ENCODE peak calls at places on chromosomes 12 and 14, in nine cellular contexts. D is CD8-positive, alpha-beta T cell; I is CD8-positive, alpha-beta memory T cell; A is keratinocyte; P is heart right ventricle; O is esophagus squamous epithelium; Y is upper lobe of right lung; B is effector memory CD4-positive, alpha-beta T cell; S is left lung. N is an unnamed sample. For H3K36me3, the result is how much of the 10 kb centered on the place peaks cover.

GRCh38 chr12:27922591-27923139 is 49.9 kb downstream of the PTHLH start:
- DNase-seq in D (no peak), I (no peak), A (peak), P (no peak), O (no peak), Y (no peak), B (no peak), S (no peak), N (no peak)

GRCh38 chr12:55937956-55938355 is 7.0 kb downstream of the DGKA start:
- DNase-seq in D (no peak), I (no peak), A (no peak), P (no peak), O (no peak), Y (no peak), B (no peak), S (no peak), N (peak)

GRCh38 chr14:64137657-64138290 is 156.4 kb downstream of the ESR2 start:
- DNase-seq in D (no peak), I (no peak), A (no peak), P (no peak), O (no peak), Y (no peak), B (no peak), S (no peak), N (peak)

GRCh38 chr14:92690171-92691011 is 58.0 kb downstream of the LGMN start:
- DNase-seq in D (no peak), I (no peak), A (no peak), P (no peak), O (no peak), Y (peak), B (no peak), S (no peak), N (no peak)

GRCh38 chr14:34593740-34594375 is 36.1 kb downstream of the SNX6 start:
- DNase-seq in D (no peak), I (no peak), A (no peak), P (no peak), O (no peak), Y (peak), B (no peak), S (no peak), N (no peak)

GRCh38 chr12:123764109-123764508 is 2.0 kb downstream of the DNAH10 start:
- DNase-seq in D (no peak), I (no peak), A (no peak), P (no peak), O (no peak), Y (no peak), B (no peak), S (no peak), N (no peak)

GRCh38 chr14:43041976-43042375 is 1435.3 kb downstream of the LRFN5 start:
- DNase-seq in D (no peak), I (no peak), A (no peak), P (no peak), O (no peak), Y (no peak), B (no peak), S (no peak), N (no peak)

GRCh38 chr14:72513994-72514659 is 379.8 kb downstream of the DPF3 start:
- DNase-seq in D (peak), I (no peak), A (no peak), P (no peak), O (no peak), Y (no peak), B (no peak), S (no peak), N (peak)

GRCh38 chr12:28032811-28033537 is 60.4 kb upstream of the PTHLH start:
- DNase-seq in D (no peak), I (no peak), A (peak), P (no peak), O (no peak), Y (no peak), B (no peak), S (no peak), N (no peak)

GRCh38 chr14:69034612-69035262 is 55.6 kb upstream of the ACTN1 start:
- DNase-seq in D (no peak), I (no peak), A (no peak), P (no peak), O (no peak), Y (no peak), B (no peak), S (no peak), N (peak)

GRCh38 chr12:85733441-85733840 is 102.8 kb downstream of the RASSF9 start:
- DNase-seq in D (no peak), I (no peak), A (no peak), P (no peak), O (no peak), Y (no peak), B (no peak), S (no peak), N (no peak)

GRCh38 chr12:19205120-19205519 is 75.6 kb downstream of the PLEKHA5 start:
- DNase-seq in D (no peak), I (no peak), A (no peak), P (no peak), O (no peak), Y (no peak), B (no peak), S (no peak), N (no peak)

GRCh38 chr12:65123435-65124063 is 2.4 kb upstream of the WIF1 start:
- DNase-seq in D (no peak), I (peak), A (no peak), P (no peak), O (no peak), Y (no peak), B (no peak), S (no peak), N (peak)

GRCh38 chr12:38921025-38921677 is 15.8 kb upstream of the CPNE8 start:
- DNase-seq in D (no peak), I (no peak), A (no peak), P (no peak), O (no peak), Y (no peak), B (no peak), S (no peak), N (peak)

GRCh38 chr14:49950275-49951250 is 57.7 kb downstream of the ARF6 start:
- DNase-seq in D (no peak), I (no peak), A (peak), P (no peak), O (no peak), Y (peak), B (no peak), S (no peak), N (no peak)

DNA sequence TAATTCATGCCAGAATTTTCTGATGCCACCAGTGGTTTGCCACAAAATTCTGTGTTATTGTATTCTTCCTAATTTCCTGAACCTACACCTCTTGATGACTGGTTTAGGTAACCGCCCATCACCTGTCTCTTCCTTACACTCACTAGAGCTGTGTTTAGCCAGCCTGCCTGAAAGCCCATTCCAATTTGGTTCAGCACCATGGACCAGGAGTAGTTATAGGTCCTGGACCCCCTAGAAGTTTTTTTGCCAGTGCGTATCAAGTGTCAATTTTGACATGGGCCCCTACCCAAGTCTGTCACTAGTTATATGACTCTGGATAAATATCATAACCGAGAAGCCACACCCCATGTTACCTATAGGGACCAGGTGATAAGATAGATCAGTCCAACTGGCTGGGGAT is 94.0 kb upstream of the NAP1L1 start:
- DNase-seq in D (no peak), I (no peak), A (no peak), P (no peak), O (no peak), Y (no peak), B (no peak), S (no peak), N (no peak)
- H3K36me3 ChIP-seq in D (under half), I (under half), A (under half), P (under half), O (under half), Y (under half), B (under half), S (under half), N (under half)

GRCh38 chr12:44476683-44477082 is 399.4 kb downstream of the NELL2 start:
- DNase-seq in D (no peak), I (no peak), A (no peak), P (no peak), O (no peak), Y (no peak), B (no peak), S (no peak), N (no peak)

DNA sequence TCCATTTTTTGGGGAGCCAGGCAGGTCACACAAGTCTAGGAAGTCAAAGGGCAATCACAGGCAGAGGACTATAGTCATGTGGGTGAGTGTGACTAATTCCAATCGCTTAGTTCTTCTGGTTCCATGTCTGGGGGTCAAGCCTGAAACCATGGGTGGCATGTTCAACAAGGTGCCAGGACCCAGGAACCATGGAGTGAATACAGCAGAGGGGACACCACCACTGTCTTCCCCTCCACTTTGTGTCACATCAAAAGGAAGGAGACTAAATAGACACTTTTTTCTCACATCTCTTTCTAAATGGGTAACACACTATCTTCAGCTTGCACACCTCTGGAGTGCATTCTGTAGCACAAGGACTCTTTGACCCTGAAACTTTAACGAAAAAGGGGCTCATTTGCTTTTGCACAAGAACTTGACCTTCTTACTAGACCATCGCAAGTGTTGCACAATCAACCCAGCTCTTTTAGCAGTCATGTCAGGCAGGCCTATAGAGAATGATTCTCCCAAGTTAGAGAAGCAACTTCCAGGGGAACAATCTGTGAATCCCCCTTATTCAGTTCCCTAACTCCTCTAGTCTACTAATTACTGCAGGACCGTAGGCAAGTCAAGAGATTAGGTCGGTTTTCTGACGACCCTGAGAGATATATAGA is 398.7 kb downstream of the NELL2 start:
- DNase-seq in D (no peak), I (no peak), A (no peak), P (no peak), O (no peak), Y (no peak), B (no peak), S (no peak), N (no peak)
- H3K4me3 ChIP-seq in D (no peak), I (no peak), A (no peak), P (no peak), O (no peak), Y (no peak), B (no peak), S (no peak), N (no peak)

GRCh38 chr12:9337656-9338055 is 129.5 kb upstream of the PZP start:
- DNase-seq in D (no peak), I (no peak), A (no peak), P (no peak), O (no peak), Y (no peak), B (no peak), S (no peak), N (no peak)
- H3K36me3 ChIP-seq in D (under half), I (under half), A (under half), P (under half), O (under half), Y (under half), B (under half), S (under half), N (under half)

DNA sequence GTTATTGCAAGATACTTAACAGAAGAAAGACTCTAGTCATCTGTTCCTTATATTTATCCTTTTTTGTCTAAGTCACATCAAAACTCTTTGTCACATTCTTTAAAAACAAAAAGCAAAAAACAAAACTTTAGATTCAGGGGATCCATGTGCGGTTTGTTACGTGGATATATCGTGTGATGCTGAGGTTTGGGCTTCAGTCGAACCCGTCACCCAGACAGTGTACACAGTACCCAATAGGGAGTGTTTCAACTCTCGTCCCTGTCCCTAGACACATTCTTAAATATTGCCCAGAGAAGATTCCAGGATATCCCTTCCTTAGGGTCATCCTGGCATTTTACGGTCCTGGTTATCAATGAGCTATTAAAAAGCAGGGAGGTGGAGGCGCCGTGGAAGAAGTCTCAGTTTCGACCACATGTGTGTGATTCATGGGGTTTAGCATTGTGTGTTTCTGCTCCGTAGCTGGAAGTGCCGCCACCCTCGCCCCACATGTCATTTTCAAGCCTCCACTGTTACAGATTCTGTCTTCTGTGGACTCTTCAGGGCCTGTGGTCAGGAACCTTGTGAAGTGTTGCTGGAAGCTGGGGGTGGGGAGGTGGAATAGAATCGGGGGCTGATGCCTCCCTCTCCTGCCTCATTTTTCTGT is 19.9 kb downstream of the CCND2 start:
- DNase-seq in D (no peak), I (peak), A (no peak), P (no peak), O (no peak), Y (no peak), B (no peak), S (no peak), N (peak)
- H3K4me3 ChIP-seq in D (peak), I (no peak), A (no peak), P (no peak), O (no peak), Y (no peak), B (no peak), S (no peak), N (no peak)

GRCh38 chr12:25670076-25671055 is 117.3 kb upstream of the LMNTD1 start:
- DNase-seq in D (no peak), I (no peak), A (peak), P (no peak), O (no peak), Y (no peak), B (no peak), S (no peak), N (no peak)
- H3K36me3 ChIP-seq in D (under half), I (under half), A (under half), P (under half), O (under half), Y (under half), B (under half), S (under half), N (under half)

GRCh38 chr14:105055334-105055733 is 9.9 kb downstream of the GPR132 start:
- DNase-seq in D (no peak), I (no peak), A (no peak), P (no peak), O (no peak), Y (no peak), B (no peak), S (peak), N (peak)

GRCh38 chr14:105056303-105056831 is 8.9 kb downstream of the GPR132 start:
- DNase-seq in D (no peak), I (no peak), A (no peak), P (no peak), O (no peak), Y (no peak), B (no peak), S (peak), N (peak)

GRCh38 chr14:105053996-105054395 is 11.2 kb downstream of the GPR132 start:
- DNase-seq in D (no peak), I (no peak), A (no peak), P (no peak), O (no peak), Y (no peak), B (no peak), S (peak), N (peak)

GRCh38 chr14:105053421-105053820 is 11.8 kb downstream of the GPR132 start:
- DNase-seq in D (no peak), I (no peak), A (no peak), P (no peak), O (no peak), Y (no peak), B (no peak), S (peak), N (peak)

GRCh38 chr14:105055736-105056302 is 9.4 kb downstream of the GPR132 start:
- DNase-seq in D (no peak), I (no peak), A (no peak), P (no peak), O (no peak), Y (no peak), B (no peak), S (peak), N (peak)
- H3K4me3 ChIP-seq in D (no peak), I (no peak), A (no peak), P (no peak), O (no peak), Y (no peak), B (no peak), S (no peak), N (peak)

GRCh38 chr14:103476065-103476464 is 46.6 kb downstream of the CKB start:
- DNase-seq in D (no peak), I (no peak), A (no peak), P (no peak), O (no peak), Y (no peak), B (no peak), S (no peak), N (no peak)
- H3K36me3 ChIP-seq in D (under half), I (under half), A (under half), P (under half), O (under half), Y (half or more), B (under half), S (under half), N (under half)

GRCh38 chr14:102342238-102342637 is 20.5 kb downstream of the CINP start:
- DNase-seq in D (no peak), I (no peak), A (no peak), P (no peak), O (no peak), Y (no peak), B (no peak), S (no peak), N (no peak)

GRCh38 chr14:102344084-102344483 is 18.6 kb downstream of the CINP start:
- DNase-seq in D (no peak), I (no peak), A (no peak), P (no peak), O (no peak), Y (no peak), B (no peak), S (no peak), N (no peak)

GRCh38 chr14:102345232-102345631 is 17.5 kb downstream of the CINP start:
- DNase-seq in D (no peak), I (no peak), A (no peak), P (no peak), O (no peak), Y (no peak), B (no peak), S (no peak), N (no peak)

GRCh38 chr14:102346645-102347044 is 16.0 kb downstream of the CINP start:
- DNase-seq in D (no peak), I (no peak), A (no peak), P (no peak), O (no peak), Y (no peak), B (no peak), S (no peak), N (no peak)

GRCh38 chr14:102344485-102344884 is 18.2 kb downstream of the CINP start:
- DNase-seq in D (no peak), I (no peak), A (no peak), P (no peak), O (no peak), Y (no peak), B (no peak), S (no peak), N (no peak)
- H3K4me3 ChIP-seq in D (no peak), I (no peak), A (no peak), P (no peak), O (no peak), Y (no peak), B (no peak), S (no peak), N (no peak)